ENCODE peak calls at places on chromosomes 11 and 22, in ten cellular contexts. Q is A549, H is esophagus squamous epithelium, I is prostate gland, P is stomach, N is IMR-90, M is GM12878, C is body of pancreas, T is tibial nerve, B is endothelial cell of umbilical vein. L is an unnamed sample.

GRCh38 chr11:116557261-116557660 is 215.5 kb downstream of the BUD13 start:
- DNase-seq in Q (no peak), H (no peak), I (no peak), P (no peak), N (no peak), M (no peak), C (no peak), T (no peak), B (no peak), L (no peak)

GRCh38 chr22:43186272-43187170 is at the start of gene TTLL12:
- DNase-seq in Q (peak; percentile 21), H (no peak), I (peak; percentile 56), P (peak; percentile 56), N (peak; percentile 21), M (no peak), C (peak; percentile 64), T (no peak), B (peak; percentile 45), L (peak; percentile 24)

GRCh38 chr11:69801513-69802335 is 17.5 kb downstream of the FGF3 start:
- DNase-seq in Q (no peak), H (no peak), I (no peak), P (peak; percentile 30), N (no peak), M (no peak), C (peak; percentile 9), T (no peak), B (peak; percentile 35), L (no peak)

GRCh38 chr11:133078591-133079179 is 453.6 kb downstream of the OPCML start:
- DNase-seq in Q (peak; percentile 10), H (no peak), I (peak; percentile 16), P (peak; percentile 60), N (peak; percentile 20), M (no peak), C (peak; percentile 44), T (peak; percentile 51), B (peak; percentile 27), L (no peak)

GRCh38 chr11:96328395-96329010 is 14.5 kb downstream of the MAML2 start:
- DNase-seq in Q (no peak), H (no peak), I (no peak), P (no peak), N (peak; percentile 59), M (no peak), C (no peak), T (no peak), B (no peak), L (no peak)

GRCh38 chr11:9906043-9906791 is 242.3 kb downstream of the SWAP70 start:
- DNase-seq in Q (peak; percentile 80), H (no peak), I (peak; percentile 20), P (no peak), N (peak; percentile 94), M (no peak), C (no peak), T (no peak), B (peak; percentile 71), L (no peak)

GRCh38 chr22:22060200-22061084 is 77.9 kb upstream of the TOP3B start:
- DNase-seq in Q (peak; percentile 40), H (no peak), I (no peak), P (no peak), N (peak; percentile 24), M (no peak), C (peak; percentile 47), T (peak; percentile 53), B (peak; percentile 20), L (peak; percentile 10)

GRCh38 chr22:17827466-17827865 is 53.2 kb upstream of the BID start:
- DNase-seq in Q (no peak), H (no peak), I (no peak), P (no peak), N (no peak), M (no peak), C (no peak), T (no peak), B (no peak), L (no peak)

DNA sequence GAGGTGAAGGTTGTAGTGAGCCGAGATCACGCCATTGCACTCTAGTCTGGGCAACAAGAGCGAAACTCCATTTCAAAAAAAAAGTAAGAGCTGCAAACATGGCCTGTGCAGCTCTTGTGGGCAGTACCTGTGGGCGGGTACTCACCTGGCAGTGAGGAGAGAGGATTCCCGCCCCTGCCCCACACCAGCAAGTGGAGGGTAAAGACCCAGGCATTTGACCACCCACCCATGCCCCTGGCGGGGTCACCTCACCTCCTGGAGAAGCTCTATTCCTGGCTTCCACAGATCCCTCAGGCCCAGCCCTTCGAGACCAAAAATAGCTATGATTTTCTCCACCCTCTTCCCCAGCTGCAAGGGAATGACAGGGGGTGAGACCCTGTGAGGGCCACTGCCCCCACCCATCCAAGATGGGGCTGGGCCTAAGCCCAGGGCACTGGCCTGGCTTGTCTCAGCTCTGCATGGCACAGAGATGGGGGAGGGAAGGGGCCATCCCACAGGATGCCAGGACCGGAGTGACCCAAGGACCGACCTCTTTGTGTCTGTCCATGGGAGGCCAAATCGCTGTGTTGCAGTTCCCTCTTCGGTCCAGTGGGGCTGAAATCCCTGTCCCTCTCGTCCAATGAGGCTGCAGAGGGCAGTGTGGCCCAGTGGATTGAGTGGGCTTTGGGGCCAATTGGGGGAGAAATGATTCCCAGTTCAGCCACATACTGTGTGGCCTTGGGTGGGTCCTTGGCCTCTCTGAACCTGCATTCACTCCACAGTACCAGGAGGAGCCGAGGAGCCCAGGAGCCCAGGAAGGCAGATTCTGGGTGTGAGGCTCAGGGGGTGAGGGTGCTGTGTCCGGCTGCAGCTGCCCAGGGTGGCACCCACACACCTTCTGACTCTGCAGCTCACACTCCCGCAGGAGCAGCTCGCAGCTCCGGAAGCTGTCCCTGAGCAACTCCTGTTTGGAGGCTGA is 14.6 kb downstream of the SEC14L6 start:
- DNase-seq in Q (no peak), H (no peak), I (no peak), P (no peak), N (no peak), M (no peak), C (no peak), T (no peak), B (no peak), L (no peak)
- TF ChIP-seq POLR2A in Q (no peak), H (no peak), I (no peak), P (no peak), N (no peak), M (no peak), C (no peak), T (no peak), B (no peak), L (no peak)

DNA sequence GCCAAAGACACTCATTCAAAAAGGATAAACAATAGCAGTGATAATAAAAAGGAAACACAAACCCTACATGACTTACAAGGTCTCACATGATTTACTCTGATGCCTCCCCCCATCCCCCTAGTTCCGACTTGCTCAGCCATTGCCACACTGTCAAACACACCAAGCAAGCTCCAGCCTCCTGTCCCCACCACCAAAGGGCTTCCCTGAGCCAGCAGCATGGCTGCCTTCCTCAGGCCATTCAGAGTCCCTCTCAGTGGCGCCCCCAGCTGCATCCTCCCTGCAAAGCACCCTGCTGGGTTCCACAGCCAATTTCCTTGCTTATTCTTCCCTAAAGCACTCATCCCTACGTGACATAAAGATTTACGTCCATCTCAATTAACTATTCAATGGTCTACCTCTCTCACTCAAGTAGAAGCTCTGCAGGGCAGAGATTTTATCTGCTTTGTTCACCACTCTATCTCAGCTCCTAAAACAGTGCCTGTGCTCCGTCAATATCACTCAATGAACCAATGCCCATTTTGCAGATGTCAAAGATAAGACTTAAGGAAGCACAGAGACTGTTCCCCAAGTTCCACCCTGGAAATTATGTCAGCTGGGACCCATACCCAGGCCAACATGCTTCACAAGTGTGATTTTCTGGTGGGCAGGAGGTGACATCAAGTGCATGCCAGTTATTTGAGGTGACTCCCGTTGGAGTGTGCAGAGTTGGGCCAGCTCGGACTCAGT is 106.9 kb downstream of the SYN3 start:
- DNase-seq in Q (no peak), H (no peak), I (no peak), P (no peak), N (no peak), M (no peak), C (no peak), T (no peak), B (no peak), L (no peak)
- TF ChIP-seq CTCF in Q (no peak), H (no peak), I (no peak), P (no peak), N (no peak), M (no peak), C (no peak), T (no peak), B (no peak), L (no peak)

GRCh38 chr22:38504731-38505594 is 1.1 kb downstream of the DDX17 start:
- DNase-seq in Q (no peak), H (no peak), I (peak; percentile 33), P (peak; percentile 63), N (peak; percentile 48), M (no peak), C (peak; percentile 80), T (peak; percentile 47), B (peak; percentile 55), L (peak; percentile 62)

GRCh38 chr22:38505595-38506117 is 455 bp downstream of the DDX17 start:
- DNase-seq in Q (peak; percentile 20), H (no peak), I (peak; percentile 65), P (peak; percentile 79), N (peak; percentile 46), M (no peak), C (peak; percentile 80), T (peak; percentile 65), B (peak; percentile 70), L (peak; percentile 82)

GRCh38 chr22:38501797-38502672 is 4.1 kb downstream of the DDX17 start:
- DNase-seq in Q (no peak), H (no peak), I (no peak), P (no peak), N (no peak), M (no peak), C (no peak), T (no peak), B (no peak), L (no peak)

GRCh38 chr22:38506118-38506962 is at the start of gene DDX17:
- DNase-seq in Q (peak; percentile 85), H (peak; percentile 87), I (peak; percentile 96), P (peak; percentile 96), N (peak; percentile 97), M (peak; percentile 92), C (peak; percentile 98), T (peak; percentile 96), B (peak; percentile 98), L (peak; percentile 94)

GRCh38 chr22:38503021-38503420 is 3.1 kb downstream of the DDX17 start:
- DNase-seq in Q (no peak), H (no peak), I (no peak), P (no peak), N (no peak), M (no peak), C (no peak), T (no peak), B (peak; percentile 31), L (no peak)
- H3K4me3 ChIP-seq in Q (peak overlapping the region; percentile 14), H (peak overlapping the region; percentile 89), I (peak overlapping the region; percentile 87), P (peak overlapping the region; percentile 87), N (peak overlapping the region; percentile 12), M (peak overlapping the region; percentile 96), C (no peak overlapping the region), T (peak overlapping the region; percentile 88), B (peak overlapping the region; percentile 82), L (peak overlapping the region; percentile 95)

GRCh38 chr22:31085493-31085824 is 4.3 kb downstream of the SMTN start:
- DNase-seq in Q (no peak), H (no peak), I (no peak), P (no peak), N (no peak), M (no peak), C (peak; percentile 63), T (no peak), B (no peak), L (no peak)

GRCh38 chr22:31083923-31084810 is 3.0 kb downstream of the SMTN start:
- DNase-seq in Q (no peak), H (no peak), I (no peak), P (no peak), N (no peak), M (no peak), C (no peak), T (no peak), B (no peak), L (peak; percentile 13)

GRCh38 chr22:31083377-31083768 is 2.3 kb downstream of the SMTN start:
- DNase-seq in Q (no peak), H (no peak), I (no peak), P (peak; percentile 92), N (no peak), M (no peak), C (peak; percentile 93), T (no peak), B (no peak), L (no peak)

GRCh38 chr22:31085928-31086327 is 4.8 kb downstream of the SMTN start:
- DNase-seq in Q (no peak), H (no peak), I (no peak), P (no peak), N (no peak), M (no peak), C (no peak), T (no peak), B (no peak), L (peak; percentile 11)

DNA sequence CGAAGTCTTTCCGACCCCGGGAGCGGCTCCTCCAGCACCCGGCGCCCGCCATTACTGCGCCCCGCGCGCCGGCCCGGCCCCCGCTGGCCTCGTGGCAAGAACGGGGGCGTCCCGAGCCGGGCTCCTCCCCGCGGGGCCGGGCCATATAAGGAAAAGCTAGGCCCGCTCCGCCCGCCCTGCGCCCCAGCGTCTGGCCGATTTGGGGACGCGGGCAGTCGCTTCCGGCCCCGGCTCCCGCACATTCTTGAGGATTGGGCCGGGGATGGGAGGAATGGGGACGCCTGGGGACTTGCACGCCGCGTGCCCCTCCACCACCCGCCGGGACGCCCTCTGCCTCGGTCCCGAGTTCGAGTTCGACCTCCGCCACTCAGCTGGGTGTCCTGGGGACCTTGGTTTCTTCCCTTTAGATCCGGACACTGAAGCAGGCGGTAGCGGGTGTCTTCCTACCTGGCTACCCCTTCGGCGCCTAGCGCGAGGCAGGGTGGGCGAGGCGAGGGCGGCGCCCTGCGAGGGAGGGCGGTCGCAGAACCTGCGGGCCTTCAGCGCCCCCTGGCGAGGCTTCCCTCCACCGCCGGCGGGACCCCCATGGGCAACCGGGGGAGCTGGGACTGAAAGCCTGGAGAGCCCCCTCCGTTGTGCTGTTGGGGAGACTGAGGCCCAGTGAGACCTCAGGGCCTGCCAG is 3.8 kb downstream of the SMTN start:
- DNase-seq in Q (no peak), H (peak; percentile 47), I (peak; percentile 86), P (peak; percentile 91), N (peak; percentile 75), M (peak; percentile 43), C (peak; percentile 86), T (peak; percentile 84), B (peak; percentile 71), L (peak; percentile 82)
- TF ChIP-seq POLR2A in Q (no peak), H (peak; percentile 46), I (peak; percentile 87), P (no peak), N (peak; percentile 57), M (peak; percentile 93), C (peak; percentile 82), T (peak; percentile 91), B (peak; percentile 72), L (peak; percentile 82)